ENCODE peak calls at places on chromosomes 6 and 20, in six cellular contexts. J, Y, I, U, T and P are unnamed samples.

GRCh38 chr20:61785567-61785816 is 280.2 kb downstream of the TAF4 start:
- DNase-seq in J (no peak), Y (no peak), I (no peak), U (no peak), T (no peak), P (no peak)

GRCh38 chr20:33419140-33419974 is 18.0 kb upstream of the CDK5RAP1 start:
- DNase-seq in J (no peak), Y (no peak), I (no peak), U (no peak), T (no peak), P (no peak)

GRCh38 chr6:36241728-36242127 is 28.1 kb upstream of the PNPLA1 start:
- DNase-seq in J (no peak), Y (no peak), I (peak; percentile 37), U (no peak), T (peak; percentile 21), P (no peak)

GRCh38 chr20:62737971-62738881 is 29.6 kb downstream of the NTSR1 start:
- DNase-seq in J (no peak), Y (no peak), I (no peak), U (no peak), T (no peak), P (no peak)

GRCh38 chr6:19028201-19028600 is 641.1 kb downstream of the RNF144B start:
- DNase-seq in J (no peak), Y (peak; percentile 8), I (no peak), U (no peak), T (no peak), P (peak; percentile 3)

GRCh38 chr6:139764498-139764986 is 390.1 kb upstream of the CITED2 start:
- DNase-seq in J (no peak), Y (peak; percentile 96), I (peak; percentile 98), U (peak; percentile 94), T (peak; percentile 93), P (peak; percentile 86)

GRCh38 chr6:35737413-35738211 is 780 bp downstream of the ARMC12 start:
- DNase-seq in J (peak; percentile 24), Y (peak; percentile 37), I (peak; percentile 86), U (peak; percentile 85), T (peak; percentile 94), P (peak; percentile 68)

GRCh38 chr6:35299674-35300073 is 2.1 kb downstream of the DEF6 start:
- DNase-seq in J (peak; percentile 50), Y (no peak), I (no peak), U (no peak), T (no peak), P (no peak)

GRCh38 chr20:45945678-45946148 is 11.2 kb downstream of the PCIF1 start:
- DNase-seq in J (no peak), Y (peak; percentile 56), I (peak; percentile 51), U (peak; percentile 33), T (no peak), P (no peak)

GRCh38 chr20:7085448-7085847 is 318.0 kb downstream of the BMP2 start:
- DNase-seq in J (peak; percentile 39), Y (no peak), I (no peak), U (peak; percentile 39), T (peak; percentile 43), P (no peak)

GRCh38 chr20:8155848-8156602 is 24.0 kb downstream of the PLCB1 start:
- DNase-seq in J (no peak), Y (no peak), I (peak; percentile 15), U (no peak), T (no peak), P (no peak)

GRCh38 chr20:39851459-39851858 is 837.6 kb downstream of the MAFB start:
- DNase-seq in J (no peak), Y (no peak), I (peak; percentile 90), U (peak; percentile 31), T (peak; percentile 19), P (peak; percentile 71)

GRCh38 chr6:38034269-38034914 is 214.9 kb downstream of the ZFAND3 start:
- DNase-seq in J (no peak), Y (peak; percentile 51), I (peak; percentile 63), U (peak; percentile 66), T (peak; percentile 83), P (no peak)

DNA sequence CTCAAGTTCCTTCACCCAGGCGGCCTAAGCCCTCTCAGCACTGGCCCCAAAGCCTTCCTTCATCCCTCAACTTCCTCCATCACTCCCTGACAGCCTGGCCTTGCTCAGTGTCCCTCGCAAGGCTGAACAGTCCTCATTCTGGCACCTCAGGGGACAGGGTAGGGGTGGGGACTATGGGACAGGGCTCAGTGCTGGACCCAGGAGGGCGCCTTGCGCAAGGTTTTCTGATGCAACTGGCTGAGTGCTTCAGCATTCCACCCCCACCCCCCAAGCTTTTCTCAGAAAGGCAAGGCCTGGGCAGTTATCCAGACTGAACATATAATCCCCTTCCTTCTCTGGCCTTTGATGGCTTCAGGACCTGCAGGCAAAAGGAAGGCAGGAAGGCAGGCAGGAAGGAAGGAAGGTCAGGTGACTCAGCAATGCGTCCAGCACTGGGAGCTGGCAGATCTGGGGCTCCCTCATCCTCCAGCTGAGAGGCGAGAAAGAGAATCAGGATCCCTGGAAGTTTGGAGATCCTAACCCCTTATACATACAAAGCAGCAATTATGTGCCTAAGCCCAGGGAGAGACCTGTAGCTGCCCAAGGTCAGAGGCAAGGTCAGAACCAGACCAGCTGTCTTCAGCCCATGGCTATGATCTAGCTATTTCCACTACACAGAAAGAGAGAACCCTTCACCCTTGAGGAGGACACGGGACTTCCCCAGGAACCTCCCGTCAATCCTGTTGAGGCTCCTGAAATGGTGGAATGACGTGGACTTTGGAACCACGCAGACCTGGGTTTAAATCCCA is 8.6 kb upstream of the TRIB3 start:
- DNase-seq in J (peak; percentile 42), Y (peak; percentile 69), I (peak; percentile 85), U (peak; percentile 94), T (peak; percentile 93), P (peak; percentile 50)
- H3K9ac ChIP-seq in J (no peak overlapping the region), Y (no peak overlapping the region), I (peak overlapping the region; percentile 14), U (no peak overlapping the region), T (no peak overlapping the region), P (peak overlapping the region; percentile 9)

GRCh38 chr6:128504003-128504654 is 16.3 kb downstream of the PTPRK start:
- DNase-seq in J (no peak), Y (no peak), I (no peak), U (no peak), T (no peak), P (no peak)
- H3K9ac ChIP-seq in J (peak overlapping the region; percentile 42), Y (no peak overlapping the region), I (no peak overlapping the region), U (no peak overlapping the region), T (no peak overlapping the region), P (no peak overlapping the region)

DNA sequence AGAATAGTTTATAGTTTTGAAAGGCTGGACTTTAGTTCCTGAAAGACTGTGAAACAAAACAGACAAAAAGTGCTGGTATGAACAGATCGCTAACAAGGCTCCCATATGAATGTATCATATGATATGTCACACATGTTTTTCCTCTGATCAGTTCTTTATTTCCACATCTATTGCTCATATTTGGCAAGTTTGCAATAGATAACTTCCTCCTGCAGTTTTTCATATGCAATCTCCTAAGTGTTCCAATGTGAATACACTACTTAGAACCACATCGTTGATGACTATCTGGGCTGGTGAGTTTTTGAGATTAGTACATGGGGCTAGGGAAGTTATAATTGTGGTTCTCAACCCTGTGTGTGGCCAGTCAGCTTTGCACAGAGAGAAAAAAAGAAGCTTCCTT is 23.1 kb downstream of the CRYBG1 start:
- DNase-seq in J (no peak), Y (no peak), I (peak; percentile 29), U (no peak), T (peak; percentile 5), P (peak; percentile 56)
- H3K9ac ChIP-seq in J (no peak overlapping the region), Y (no peak overlapping the region), I (no peak overlapping the region), U (peak overlapping the region; percentile 27), T (no peak overlapping the region), P (no peak overlapping the region)

DNA sequence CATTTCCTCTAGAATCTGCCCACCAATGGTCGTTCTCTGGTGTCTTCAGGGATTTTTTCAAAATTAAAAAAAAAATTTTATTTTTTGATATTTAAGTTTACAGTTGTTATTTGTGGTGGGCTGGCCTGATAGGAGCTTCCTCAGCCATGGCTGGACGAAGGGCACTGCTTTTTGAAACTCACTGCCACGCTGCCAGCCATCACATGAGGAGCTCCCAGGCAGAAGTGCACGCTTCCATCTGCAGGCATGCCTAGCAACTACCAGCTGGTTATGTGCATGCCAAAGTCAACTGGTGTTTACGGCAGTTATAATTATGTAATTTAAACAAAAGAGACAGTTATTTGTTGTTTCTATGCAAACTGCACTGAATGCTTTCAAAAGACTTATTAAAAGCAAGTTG is 105.1 kb downstream of the IRF4 start:
- DNase-seq in J (no peak), Y (no peak), I (no peak), U (no peak), T (no peak), P (no peak)
- H3K9ac ChIP-seq in J (no peak overlapping the region), Y (no peak overlapping the region), I (no peak overlapping the region), U (no peak overlapping the region), T (no peak overlapping the region), P (no peak overlapping the region)

GRCh38 chr6:15961630-15962448 is 167.0 kb upstream of the MYLIP start:
- DNase-seq in J (no peak), Y (no peak), I (no peak), U (peak; percentile 42), T (no peak), P (peak; percentile 45)
- H3K9ac ChIP-seq in J (no peak overlapping the region), Y (no peak overlapping the region), I (no peak overlapping the region), U (peak overlapping the region; percentile 36), T (no peak overlapping the region), P (no peak overlapping the region)

DNA sequence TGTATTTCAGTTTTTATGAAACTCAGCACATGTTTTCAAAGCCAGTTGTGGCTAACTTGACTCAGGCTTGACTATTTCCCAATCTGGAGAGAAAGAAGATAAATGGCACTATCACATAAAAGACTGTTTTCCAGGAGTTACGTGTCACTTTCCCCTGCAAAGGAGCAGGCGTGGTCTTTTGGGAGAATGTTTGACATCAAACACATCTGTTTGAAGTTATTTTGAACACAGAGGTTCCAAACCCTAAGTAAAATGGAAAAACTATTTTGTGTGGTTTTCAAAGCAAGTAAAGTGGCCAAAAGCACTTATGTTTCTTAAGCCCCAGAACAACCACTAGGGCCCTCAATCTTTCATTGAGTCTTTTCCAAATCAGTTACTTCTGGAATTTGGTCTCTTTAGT is 89.7 kb downstream of the FOXF2 start:
- DNase-seq in J (no peak), Y (no peak), I (peak; percentile 90), U (no peak), T (peak; percentile 93), P (peak; percentile 39)
- H3K9ac ChIP-seq in J (no peak overlapping the region), Y (no peak overlapping the region), I (peak overlapping the region; percentile 13), U (peak overlapping the region; percentile 61), T (no peak overlapping the region), P (no peak overlapping the region)

DNA sequence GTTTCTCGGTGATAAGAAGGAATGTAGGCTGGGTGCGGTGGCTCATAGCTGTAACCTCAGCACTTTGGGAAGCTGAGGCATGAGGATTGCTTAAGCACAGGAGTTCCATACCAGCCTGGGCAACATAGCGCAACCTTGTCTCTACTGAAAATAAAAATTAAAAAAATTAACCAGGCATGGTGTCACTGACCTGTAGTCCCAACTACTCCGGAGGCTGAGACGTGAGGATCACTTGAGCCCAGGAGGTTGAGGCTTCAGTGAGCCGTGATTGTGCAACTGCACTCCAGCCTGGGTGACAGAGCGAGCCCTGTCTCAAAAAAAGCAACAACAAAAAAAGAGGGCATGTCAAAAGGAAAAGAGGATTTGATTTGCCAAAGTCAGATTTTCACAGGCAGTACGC is 3.9 kb downstream of the NEU1 start:
- DNase-seq in J (no peak), Y (no peak), I (no peak), U (no peak), T (no peak), P (no peak)
- H3K9ac ChIP-seq in J (no peak overlapping the region), Y (no peak overlapping the region), I (no peak overlapping the region), U (no peak overlapping the region), T (no peak overlapping the region), P (no peak overlapping the region)

GRCh38 chr6:113434641-113435040 is 422.5 kb upstream of the MARCKS start:
- DNase-seq in J (no peak), Y (no peak), I (no peak), U (no peak), T (no peak), P (no peak)
- H3K9ac ChIP-seq in J (no peak overlapping the region), Y (no peak overlapping the region), I (no peak overlapping the region), U (no peak overlapping the region), T (no peak overlapping the region), P (no peak overlapping the region)